ENCODE peak calls at places on chromosomes 11 and 22, in four cellular contexts. One of them, this sample, is unnamed.

GRCh38 chr11:72091292-72091691 is 10.6 kb downstream of the LRRC51 start:
- DNase-seq in K562: peak; percentile 87
- DNase-seq in HCT116: no peak
- DNase-seq in H1: peak; percentile 89
- DNase-seq in this sample: peak; percentile 72

GRCh38 chr11:111775024-111775710 is 9.0 kb upstream of the PPP2R1B start:
- DNase-seq in K562: no peak
- DNase-seq in HCT116: no peak
- DNase-seq in H1: no peak
- DNase-seq in this sample: no peak

GRCh38 chr22:20514658-20515406 is 7.4 kb downstream of the MED15 start:
- DNase-seq in K562: no peak
- DNase-seq in HCT116: no peak
- DNase-seq in H1: no peak
- DNase-seq in this sample: no peak

GRCh38 chr11:61049066-61049382 is 53.3 kb upstream of the CD5 start:
- DNase-seq in K562: no peak
- DNase-seq in HCT116: no peak
- DNase-seq in H1: no peak
- DNase-seq in this sample: no peak

GRCh38 chr11:3161309-3161708 is 3.8 kb downstream of the OSBPL5 start:
- DNase-seq in K562: no peak
- DNase-seq in HCT116: no peak
- DNase-seq in H1: no peak
- DNase-seq in this sample: no peak

GRCh38 chr22:41147722-41148121 is 55.3 kb downstream of the EP300 start:
- DNase-seq in K562: no peak
- DNase-seq in HCT116: no peak
- DNase-seq in H1: no peak
- DNase-seq in this sample: no peak

GRCh38 chr22:43109921-43110443 is 568 bp upstream of the BIK start:
- DNase-seq in K562: no peak
- DNase-seq in HCT116: no peak
- DNase-seq in H1: peak; percentile 70
- DNase-seq in this sample: no peak

GRCh38 chr11:60855726-60856633 is at the start of gene PTGDR2:
- DNase-seq in K562: peak; percentile 74
- DNase-seq in HCT116: no peak
- DNase-seq in H1: no peak
- DNase-seq in this sample: no peak

GRCh38 chr22:24232124-24232523 is 12.8 kb downstream of the GGT5 start:
- DNase-seq in K562: no peak
- DNase-seq in HCT116: no peak
- DNase-seq in H1: no peak
- DNase-seq in this sample: no peak

GRCh38 chr11:42065199-42065598 is 605.7 kb upstream of the LRRC4C start:
- DNase-seq in K562: no peak
- DNase-seq in HCT116: no peak
- DNase-seq in H1: no peak
- DNase-seq in this sample: no peak

GRCh38 chr11:130145975-130146776 is 13.4 kb upstream of the ST14 start:
- DNase-seq in K562: no peak
- DNase-seq in HCT116: peak; percentile 87
- DNase-seq in H1: peak; percentile 85
- DNase-seq in this sample: peak; percentile 98

GRCh38 chr11:62122076-62122475 is 1.7 kb upstream of the INCENP start:
- DNase-seq in K562: no peak
- DNase-seq in HCT116: peak; percentile 21
- DNase-seq in H1: no peak
- DNase-seq in this sample: peak; percentile 51

GRCh38 chr11:96238563-96239166 is 104.3 kb downstream of the MAML2 start:
- DNase-seq in K562: no peak
- DNase-seq in HCT116: no peak
- DNase-seq in H1: no peak
- DNase-seq in this sample: no peak

GRCh38 chr11:71562120-71562519 is 3.2 kb upstream of the KRTAP5-10 start:
- DNase-seq in K562: no peak
- DNase-seq in HCT116: peak; percentile 18
- DNase-seq in H1: no peak
- DNase-seq in this sample: no peak

GRCh38 chr11:122085712-122086111 is 30.3 kb downstream of the BLID start:
- DNase-seq in K562: no peak
- DNase-seq in HCT116: no peak
- DNase-seq in H1: no peak
- DNase-seq in this sample: no peak

GRCh38 chr22:42376721-42377177 is 55.5 kb downstream of the NFAM1 start:
- DNase-seq in K562: peak; percentile 37
- DNase-seq in HCT116: no peak
- DNase-seq in H1: no peak
- DNase-seq in this sample: no peak

GRCh38 chr11:32421992-32422391 is 13.3 kb downstream of the WT1 start:
- DNase-seq in K562: no peak
- DNase-seq in HCT116: no peak
- DNase-seq in H1: no peak
- DNase-seq in this sample: no peak

GRCh38 chr11:127789887-127790286 is 789.3 kb upstream of the KIRREL3 start:
- DNase-seq in K562: no peak
- DNase-seq in HCT116: no peak
- DNase-seq in H1: no peak
- DNase-seq in this sample: peak; percentile 60

GRCh38 chr11:109984634-109985289 is 108.4 kb upstream of the ZC3H12C start:
- DNase-seq in K562: no peak
- DNase-seq in HCT116: no peak
- DNase-seq in H1: no peak
- DNase-seq in this sample: no peak

GRCh38 chr11:19953342-19953741 is 206.9 kb downstream of the DBX1 start:
- DNase-seq in K562: no peak
- DNase-seq in HCT116: no peak
- DNase-seq in H1: peak; percentile 61
- DNase-seq in this sample: no peak

GRCh38 chr11:57763568-57763967 is 2.0 kb downstream of the CTNND1 start:
- DNase-seq in K562: peak; percentile 54
- DNase-seq in HCT116: no peak
- DNase-seq in H1: no peak
- DNase-seq in this sample: peak; percentile 68

GRCh38 chr11:57762235-57762866 is 749 bp downstream of the CTNND1 start:
- DNase-seq in K562: peak; percentile 46
- DNase-seq in HCT116: no peak
- DNase-seq in H1: no peak
- DNase-seq in this sample: no peak

GRCh38 chr11:57764527-57764926 is 2.9 kb downstream of the CTNND1 start:
- DNase-seq in K562: no peak
- DNase-seq in HCT116: no peak
- DNase-seq in H1: no peak
- DNase-seq in this sample: no peak

GRCh38 chr11:57758174-57758573 is 3.4 kb upstream of the CTNND1 start:
- DNase-seq in K562: no peak
- DNase-seq in HCT116: no peak
- DNase-seq in H1: no peak
- DNase-seq in this sample: no peak

GRCh38 chr11:57761301-57762234 is at the start of gene CTNND1:
- DNase-seq in K562: peak; percentile 99
- DNase-seq in HCT116: peak; percentile 95
- DNase-seq in H1: peak; percentile 71
- DNase-seq in this sample: peak; percentile 95
- TF ChIP-seq JUND in K562: peak; percentile 93
- TF ChIP-seq JUND in HCT116: no peak
- TF ChIP-seq JUND in H1: peak; percentile 68
- TF ChIP-seq JUND in this sample: no peak

GRCh38 chr11:67409781-67410368 is 5.6 kb upstream of the CARNS1 start:
- DNase-seq in K562: peak; percentile 40
- DNase-seq in HCT116: peak; percentile 33
- DNase-seq in H1: peak; percentile 80
- DNase-seq in this sample: no peak
- TF ChIP-seq JUND in K562: no peak
- TF ChIP-seq JUND in HCT116: no peak
- TF ChIP-seq JUND in H1: no peak
- TF ChIP-seq JUND in this sample: no peak

DNA sequence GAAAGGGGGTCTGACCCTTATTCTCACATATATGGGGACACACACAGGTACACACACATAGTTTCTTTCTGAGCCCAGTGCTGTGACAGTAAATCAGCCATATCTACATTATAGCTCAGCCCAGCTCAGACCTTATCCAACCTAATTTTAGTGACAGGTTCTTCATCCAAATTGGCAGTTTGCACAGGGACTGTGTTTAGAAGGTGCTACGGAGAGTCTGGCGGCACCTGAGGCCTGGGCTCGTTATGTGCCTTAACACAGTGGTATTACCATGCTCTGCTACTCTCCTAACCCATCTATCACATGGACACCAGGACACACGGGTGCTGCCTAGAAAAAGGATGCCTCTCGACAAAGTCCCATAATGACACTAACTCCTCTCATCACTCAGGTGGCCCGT is 109.3 kb downstream of the GALNT18 start:
- DNase-seq in K562: no peak
- DNase-seq in HCT116: no peak
- DNase-seq in H1: no peak
- DNase-seq in this sample: no peak
- TF ChIP-seq JUND in K562: no peak
- TF ChIP-seq JUND in HCT116: no peak
- TF ChIP-seq JUND in H1: no peak
- TF ChIP-seq JUND in this sample: no peak

DNA sequence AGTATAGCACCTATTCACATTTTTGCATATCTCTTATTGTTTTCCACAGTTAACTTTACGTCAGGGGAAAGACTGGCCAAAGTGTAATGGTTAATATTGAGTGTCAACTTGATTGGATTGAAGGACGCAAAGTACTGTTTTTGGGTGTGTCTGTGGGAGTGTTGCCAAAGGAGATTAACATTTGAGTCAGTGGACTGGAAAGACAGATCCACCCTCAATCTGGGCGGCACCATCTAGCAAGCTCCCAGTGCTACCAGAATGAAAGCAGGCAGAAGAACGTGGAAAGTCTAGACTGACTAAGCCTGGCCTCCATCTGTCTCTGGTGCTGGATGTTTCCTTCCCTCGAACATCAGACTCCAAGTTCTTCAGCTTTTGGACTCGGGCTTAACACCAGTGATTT is 1900.7 kb upstream of the RAG2 start:
- DNase-seq in K562: peak; percentile 15
- DNase-seq in HCT116: no peak
- DNase-seq in H1: no peak
- DNase-seq in this sample: no peak
- TF ChIP-seq JUND in K562: no peak
- TF ChIP-seq JUND in HCT116: no peak
- TF ChIP-seq JUND in H1: no peak
- TF ChIP-seq JUND in this sample: no peak

GRCh38 chr11:64289011-64289564 is 2.0 kb upstream of the KCNK4 start:
- DNase-seq in K562: no peak
- DNase-seq in HCT116: no peak
- DNase-seq in H1: no peak
- DNase-seq in this sample: no peak

GRCh38 chr11:64291746-64292457 is 800 bp downstream of the KCNK4 start:
- DNase-seq in K562: no peak
- DNase-seq in HCT116: no peak
- DNase-seq in H1: no peak
- DNase-seq in this sample: no peak

GRCh38 chr11:64292458-64293254 is 1.6 kb downstream of the KCNK4 start:
- DNase-seq in K562: no peak
- DNase-seq in HCT116: no peak
- DNase-seq in H1: peak; percentile 68
- DNase-seq in this sample: no peak

GRCh38 chr11:64290352-64290751 is 750 bp upstream of the KCNK4 start:
- DNase-seq in K562: no peak
- DNase-seq in HCT116: no peak
- DNase-seq in H1: no peak
- DNase-seq in this sample: no peak

GRCh38 chr11:64290894-64291745 is at the start of gene KCNK4:
- DNase-seq in K562: no peak
- DNase-seq in HCT116: no peak
- DNase-seq in H1: peak; percentile 73
- DNase-seq in this sample: no peak
- TF ChIP-seq JUND in K562: no peak
- TF ChIP-seq JUND in HCT116: no peak
- TF ChIP-seq JUND in H1: no peak
- TF ChIP-seq JUND in this sample: no peak

DNA sequence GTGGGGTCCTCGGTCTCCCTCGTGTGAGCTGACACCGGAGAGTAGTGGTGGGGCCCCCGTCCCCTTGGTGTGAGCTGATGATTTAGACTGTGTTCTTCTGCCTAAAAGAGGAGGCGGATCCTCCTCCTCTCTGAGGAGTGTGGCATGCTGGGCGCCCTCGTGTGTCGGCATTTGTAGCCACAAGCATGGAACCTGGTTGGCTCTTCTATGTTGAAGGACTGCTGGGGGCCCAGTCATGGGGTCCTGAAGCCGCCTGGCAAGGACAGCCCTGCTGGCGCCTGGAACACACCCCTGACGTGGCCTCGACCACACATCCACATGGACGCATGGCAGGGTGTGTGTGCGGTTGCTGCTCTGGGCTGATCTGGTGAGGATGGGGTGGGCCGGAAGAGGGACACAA is 50.2 kb downstream of the AP2A2 start:
- DNase-seq in K562: peak; percentile 33
- DNase-seq in HCT116: no peak
- DNase-seq in H1: peak; percentile 69
- DNase-seq in this sample: no peak
- TF ChIP-seq JUND in K562: no peak
- TF ChIP-seq JUND in HCT116: no peak
- TF ChIP-seq JUND in H1: no peak
- TF ChIP-seq JUND in this sample: no peak

DNA sequence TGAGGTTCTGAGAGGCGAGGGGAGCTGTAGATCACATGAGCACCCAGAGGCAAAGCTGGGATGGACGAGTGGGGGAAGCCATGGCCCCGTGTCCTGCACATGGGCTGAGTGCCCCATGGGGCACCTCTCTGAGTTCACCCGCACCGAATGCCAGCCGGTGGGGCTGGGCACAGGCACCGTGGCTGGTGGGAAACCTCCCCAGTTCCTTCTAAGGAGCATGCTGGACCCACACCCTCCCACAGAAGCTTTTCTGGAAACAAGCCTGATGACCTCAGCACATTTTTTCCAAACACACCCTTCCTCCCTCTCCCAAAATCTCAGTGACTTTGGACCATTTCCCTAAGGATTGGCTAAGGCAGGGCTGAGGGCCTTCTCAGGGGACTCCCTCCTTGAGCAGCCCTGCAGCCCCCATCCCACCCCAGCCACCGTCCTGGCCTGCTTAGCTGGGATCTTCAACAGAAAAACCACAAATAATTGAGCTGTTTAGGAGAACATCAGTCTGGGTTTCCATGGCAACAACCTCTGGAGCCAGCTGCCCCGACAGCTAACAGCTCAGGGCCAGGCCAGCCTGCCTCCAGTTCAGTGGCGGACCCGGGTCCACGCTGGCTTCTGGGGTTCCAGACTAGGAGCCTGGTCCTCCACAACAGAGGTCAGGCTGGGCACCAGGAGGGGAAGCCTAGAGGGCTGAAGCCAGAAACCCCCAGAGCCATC is 18.1 kb upstream of the LINC01488 start:
- DNase-seq in K562: no peak
- DNase-seq in HCT116: no peak
- DNase-seq in H1: no peak
- DNase-seq in this sample: no peak
- TF ChIP-seq JUND in K562: no peak
- TF ChIP-seq JUND in HCT116: no peak
- TF ChIP-seq JUND in H1: no peak
- TF ChIP-seq JUND in this sample: no peak